ENCODE peak calls at places on chromosome 4, in five cellular contexts. H, P, I, X and W are unnamed samples.
A peak's percentile ranks its signal among the peaks of the same experiment; 100 is the strongest.

GRCh38 chr4:11487876-11488545 is 59.3 kb upstream of the HS3ST1 start:
- DNase-seq in X (no peak), P (no peak), H (no peak), I (no peak), W (no peak)

GRCh38 chr4:102263024-102263787 is 82.1 kb downstream of the SLC39A8 start:
- DNase-seq in X (no peak), P (no peak), I (no peak), H (peak; percentile 75), W (no peak)

GRCh38 chr4:91099666-91100065 is 972.5 kb downstream of the CCSER1 start:
- DNase-seq in X (no peak), P (no peak), I (no peak), H (no peak), W (no peak)

GRCh38 chr4:122633211-122633610 is 12.3 kb upstream of the IL21 start:
- DNase-seq in P (no peak), X (no peak), I (no peak), H (no peak), W (no peak)

GRCh38 chr4:2805712-2806391 is 13.0 kb downstream of the SH3BP2 start:
- DNase-seq in P (no peak), H (no peak), I (no peak), X (no peak), W (no peak)

GRCh38 chr4:58962424-58962823 is 1852.2 kb upstream of the IGFBP7 start:
- DNase-seq in X (no peak), H (no peak), P (no peak), I (no peak), W (no peak)

GRCh38 chr4:188396037-188396436 is 256.8 kb downstream of the TRIML1 start:
- DNase-seq in H (no peak), X (no peak), P (no peak), I (no peak), W (no peak)

GRCh38 chr4:25258980-25259578 is 25.2 kb downstream of the PI4K2B start:
- DNase-seq in P (no peak), I (no peak), H (no peak), X (no peak), W (no peak)

GRCh38 chr4:177945235-177945634 is 503.0 kb upstream of the AGA start:
- DNase-seq in X (no peak), H (no peak), I (no peak), P (no peak), W (no peak)

GRCh38 chr4:33482773-33483172 is 2761.5 kb downstream of the ARAP2 start:
- DNase-seq in H (peak; percentile 12), P (no peak), X (no peak), I (no peak), W (no peak)

GRCh38 chr4:24888945-24889344 is 23.9 kb downstream of the CCDC149 start:
- DNase-seq in P (no peak), X (no peak), I (no peak), H (no peak), W (no peak)

GRCh38 chr4:100168521-100168920 is 21.7 kb downstream of the DDIT4L start:
- DNase-seq in P (no peak), H (no peak), X (no peak), I (no peak), W (no peak)

GRCh38 chr4:172061204-172061603 is 248.0 kb downstream of the GALNTL6 start:
- DNase-seq in P (no peak), I (no peak), H (no peak), X (no peak), W (no peak)

GRCh38 chr4:136863756-136864155 is 668.5 kb downstream of the PCDH18 start:
- DNase-seq in I (no peak), P (no peak), H (no peak), X (no peak), W (no peak)

GRCh38 chr4:83267121-83267834 is 17.3 kb downstream of the COQ2 start:
- DNase-seq in H (no peak), P (no peak), I (no peak), X (no peak), W (no peak)

GRCh38 chr4:7949759-7950158 is 10.1 kb upstream of the AFAP1 start:
- DNase-seq in I (no peak), X (no peak), P (no peak), H (no peak), W (no peak)

GRCh38 chr4:152398060-152398459 is 137.8 kb downstream of the FBXW7 start:
- DNase-seq in I (no peak), H (no peak), P (no peak), X (no peak), W (no peak)

GRCh38 chr4:16860506-16860905 is 37.9 kb downstream of the LDB2 start:
- DNase-seq in H (no peak), I (no peak), P (no peak), X (no peak), W (no peak)

GRCh38 chr4:54384152-54384551 is 155.1 kb downstream of the PDGFRA start:
- DNase-seq in X (no peak), I (no peak), H (no peak), P (no peak), W (no peak)

GRCh38 chr4:154024097-154024496 is 235.2 kb upstream of the SFRP2 start:
- DNase-seq in X (no peak), P (no peak), H (no peak), I (no peak), W (no peak)